ENCODE peak calls at places on chromosomes 16 and 17, in five cellular contexts. B is tibial artery, W is esophagus muscularis mucosa, O is B cell, G is GM06990. M is an unnamed sample.

GRCh38 chr16:49440156-49441065 is 66.8 kb downstream of the C16orf78 start:
- DNase-seq in B (no peak), G (no peak), O (no peak), W (no peak), M (no peak)

GRCh38 chr17:67558740-67559380 is 158.9 kb upstream of the NOL11 start:
- DNase-seq in B (no peak), G (no peak), O (no peak), W (no peak), M (no peak)

GRCh38 chr16:85424260-85425060 is 188.7 kb upstream of the GSE1 start:
- DNase-seq in O (no peak), W (no peak), B (peak), G (no peak), M (peak)

GRCh38 chr17:83153681-83154310 is 74.4 kb downstream of the METRNL start:
- DNase-seq in B (no peak), O (no peak), W (peak), G (no peak), M (no peak)

GRCh38 chr17:39676198-39676819 is 8.1 kb downstream of the PNMT start:
- DNase-seq in O (peak), B (peak), G (peak), W (no peak), M (peak)

GRCh38 chr16:8675183-8676159 is 1.1 kb downstream of the ABAT start:
- DNase-seq in B (no peak), O (no peak), W (no peak), G (no peak), M (peak)

GRCh38 chr16:48395375-48395774 is 10.2 kb upstream of the SIAH1 start:
- DNase-seq in G (no peak), W (no peak), B (no peak), O (no peak), M (no peak)

GRCh38 chr17:77346765-77347164 is 206.0 kb downstream of the SEC14L1 start:
- DNase-seq in O (no peak), W (peak), B (no peak), G (no peak), M (no peak)

GRCh38 chr17:48816774-48817590 is at the start of gene TTLL6:
- DNase-seq in B (peak), W (peak), O (peak), G (peak), M (peak)

GRCh38 chr17:15255713-15256454 is 9.2 kb downstream of the PMP22 start:
- DNase-seq in O (no peak), B (no peak), G (no peak), W (no peak), M (no peak)

GRCh38 chr16:69123894-69124293 is 8.5 kb downstream of the CHTF8 start:
- DNase-seq in W (no peak), O (peak), G (no peak), B (peak), M (peak)

GRCh38 chr17:33521784-33522183 is 228.7 kb upstream of the ASIC2 start:
- DNase-seq in O (no peak), W (no peak), B (no peak), G (no peak), M (peak)

DNA sequence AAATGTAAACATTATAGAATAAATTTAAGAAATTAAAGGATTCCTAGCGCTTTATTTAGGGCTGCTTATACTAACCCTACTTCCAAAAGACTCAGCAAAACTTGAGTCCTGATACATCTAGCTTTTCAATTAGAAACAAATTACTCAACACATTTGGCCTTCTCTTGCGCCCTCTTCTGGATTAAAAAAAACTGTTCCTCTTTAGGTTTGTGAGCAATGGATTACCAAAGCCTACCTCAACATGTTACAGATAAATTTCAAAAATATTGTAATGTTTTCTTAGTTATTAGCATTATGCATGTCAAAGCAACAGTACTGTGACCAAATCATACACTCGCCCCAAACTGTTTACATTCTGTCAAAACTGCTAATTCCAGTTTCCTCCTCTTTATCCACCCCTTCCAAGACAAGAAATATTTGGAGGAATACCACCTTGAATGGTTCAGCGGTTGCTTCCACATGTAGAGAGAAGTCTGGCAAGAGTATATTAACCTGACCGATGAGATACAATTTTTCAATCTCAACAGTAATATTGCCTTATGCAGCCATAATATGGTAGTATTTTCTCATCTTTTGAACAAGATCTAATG is 2.7 kb downstream of the NUFIP2 start:
- DNase-seq in O (peak), W (no peak), B (no peak), G (no peak), M (peak)
- TF ChIP-seq CTCF in O (peak), W (peak), B (peak), G (peak), M (peak)

GRCh38 chr16:87316923-87317765 is at the start of gene C16orf95:
- DNase-seq in G (peak), O (peak), W (peak), B (peak), M (peak)
- TF ChIP-seq CTCF in G (peak), O (peak), W (peak), B (peak), M (peak)

GRCh38 chr16:27228621-27229501 is 25.5 kb downstream of the KDM8 start:
- DNase-seq in G (no peak), B (no peak), O (no peak), W (no peak), M (no peak)

GRCh38 chr16:27232061-27232841 is 28.9 kb downstream of the KDM8 start:
- DNase-seq in O (peak), B (no peak), G (peak), W (no peak), M (peak)

GRCh38 chr16:27229891-27230470 is 26.7 kb downstream of the KDM8 start:
- DNase-seq in O (no peak), B (no peak), W (no peak), G (no peak), M (no peak)

GRCh38 chr16:27231692-27232060 is 28.4 kb downstream of the KDM8 start:
- DNase-seq in W (no peak), O (no peak), B (no peak), G (no peak), M (no peak)

GRCh38 chr16:27230562-27230991 is 27.3 kb downstream of the KDM8 start:
- DNase-seq in B (no peak), W (no peak), G (no peak), O (peak), M (peak)
- TF ChIP-seq CTCF in B (no peak), W (no peak), G (no peak), O (no peak), M (no peak)

GRCh38 chr17:35390156-35390555 is 16.7 kb upstream of the SLFN11 start:
- DNase-seq in B (no peak), W (no peak), O (no peak), G (no peak), M (no peak)

GRCh38 chr17:35387496-35387895 is 14.1 kb upstream of the SLFN11 start:
- DNase-seq in O (no peak), W (no peak), G (no peak), B (no peak), M (no peak)

GRCh38 chr17:35390663-35391062 is 17.2 kb upstream of the SLFN11 start:
- DNase-seq in B (no peak), G (no peak), W (no peak), O (no peak), M (no peak)
- TF ChIP-seq CTCF in B (no peak), G (no peak), W (no peak), O (no peak), M (no peak)